ENCODE peak calls at places on chromosomes 2 and 18, in five cellular contexts. M, V, Z, D and T are unnamed samples.

GRCh38 chr2:188383158-188383557 is 91.5 kb downstream of the GULP1 start:
- DNase-seq in M (no peak), D (peak), Z (no peak), V (peak), T (no peak)

GRCh38 chr2:55364189-55365055 is 55.2 kb downstream of the CCDC88A start:
- DNase-seq in M (no peak), Z (peak), V (peak), D (peak), T (no peak)

GRCh38 chr2:25981596-25982272 is 563 bp downstream of the KIF3C start:
- DNase-seq in V (peak), Z (no peak), M (no peak), D (no peak), T (no peak)

GRCh38 chr2:232668805-232669444 is 28.2 kb upstream of the GIGYF2 start:
- DNase-seq in V (peak), D (no peak), M (no peak), Z (no peak), T (no peak)

GRCh38 chr2:240965905-240966456 is 32.4 kb upstream of the SNED1 start:
- DNase-seq in M (no peak), D (no peak), Z (no peak), V (no peak), T (peak)

GRCh38 chr18:24198461-24198860 is 59.6 kb downstream of the CABYR start:
- DNase-seq in M (no peak), V (no peak), Z (no peak), D (no peak), T (no peak)

GRCh38 chr2:146457221-146457620 is 1387.6 kb upstream of the ACVR2A start:
- DNase-seq in V (no peak), Z (no peak), M (no peak), D (no peak), T (no peak)

GRCh38 chr2:240240017-240240416 is 99.6 kb upstream of the OTOS start:
- DNase-seq in D (no peak), Z (peak), M (peak), V (no peak), T (no peak)

GRCh38 chr2:10722252-10722825 is 909 bp downstream of the ATP6V1C2 start:
- DNase-seq in D (no peak), Z (no peak), V (no peak), M (no peak), T (no peak)

GRCh38 chr2:126907671-126908070 is 9.0 kb downstream of the TEX51 start:
- DNase-seq in D (no peak), Z (no peak), V (no peak), M (no peak), T (peak)

GRCh38 chr2:64035067-64035942 is 16.1 kb upstream of the VPS54 start:
- DNase-seq in Z (no peak), M (no peak), V (peak), D (peak), T (no peak)

GRCh38 chr2:65071499-65072180 is 15.4 kb downstream of the CEP68 start:
- DNase-seq in Z (no peak), V (peak), D (no peak), M (no peak), T (no peak)

GRCh38 chr2:147989809-147990403 is 30.6 kb downstream of the ORC4 start:
- DNase-seq in V (peak), D (peak), M (no peak), Z (no peak), T (no peak)

GRCh38 chr2:231036131-231036530 is 1.2 kb upstream of the C2orf72 start:
- DNase-seq in M (no peak), Z (no peak), V (no peak), D (no peak), T (no peak)

GRCh38 chr2:146820672-146821071 is 1024.2 kb upstream of the ACVR2A start:
- DNase-seq in Z (no peak), D (peak), V (peak), M (no peak), T (no peak)

GRCh38 chr2:55418512-55419235 is 982 bp downstream of the CCDC88A start:
- DNase-seq in Z (no peak), V (no peak), D (no peak), M (no peak), T (no peak)

GRCh38 chr2:45458909-45459563 is 152.0 kb downstream of the SRBD1 start:
- DNase-seq in D (peak), M (no peak), V (peak), Z (peak), T (no peak)

GRCh38 chr2:132824716-132825115 is 154.7 kb upstream of the LYPD1 start:
- DNase-seq in Z (no peak), V (peak), M (no peak), D (peak), T (no peak)

GRCh38 chr2:177629357-177630000 is 236.9 kb downstream of the AGPS start:
- DNase-seq in D (no peak), Z (no peak), V (no peak), M (no peak), T (no peak)

GRCh38 chr2:186695081-186695756 is 1.4 kb downstream of the FAM171B start:
- DNase-seq in Z (no peak), D (peak), V (peak), M (no peak), T (no peak)

GRCh38 chr2:225192869-225193268 is 150.6 kb upstream of the DOCK10 start:
- DNase-seq in V (peak), M (no peak), D (peak), Z (no peak), T (no peak)

GRCh38 chr2:218833023-218833609 is 1.5 kb upstream of the PRKAG3 start:
- DNase-seq in Z (no peak), V (no peak), M (no peak), D (no peak), T (no peak)

GRCh38 chr2:219292616-219293015 is 13.4 kb downstream of the DNAJB2 start:
- DNase-seq in Z (no peak), V (no peak), D (no peak), M (peak), T (no peak)

GRCh38 chr18:55241016-55241415 is 281.8 kb upstream of the CCDC68 start:
- DNase-seq in M (no peak), Z (no peak), D (no peak), V (no peak), T (no peak)

GRCh38 chr18:39701071-39701783 is 2135.6 kb upstream of the CELF4 start:
- DNase-seq in V (no peak), D (peak), Z (no peak), M (no peak), T (no peak)

GRCh38 chr18:76364282-76365259 is 130.5 kb downstream of the ZNF516 start:
- DNase-seq in Z (no peak), V (no peak), M (peak), D (no peak), T (no peak)

GRCh38 chr18:67730884-67731283 is 214.4 kb upstream of the DSEL start:
- DNase-seq in V (peak), Z (no peak), D (peak), M (no peak), T (no peak)

GRCh38 chr2:149313512-149313972 is 16.8 kb upstream of the LYPD6 start:
- DNase-seq in M (no peak), V (peak), D (peak), Z (peak), T (no peak)

GRCh38 chr2:38266382-38267051 is 110.6 kb downstream of the ATL2 start:
- DNase-seq in D (no peak), V (no peak), M (no peak), Z (no peak), T (no peak)

GRCh38 chr2:217156801-217157200 is 296.9 kb upstream of the TNP1 start:
- DNase-seq in D (no peak), M (no peak), V (no peak), Z (no peak), T (no peak)

GRCh38 chr18:33277431-33277830 is 163.1 kb downstream of the CCDC178 start:
- DNase-seq in M (no peak), D (no peak), Z (no peak), V (no peak), T (no peak)

GRCh38 chr2:175445276-175445675 is 263.8 kb upstream of the ATP5MC3 start:
- DNase-seq in M (no peak), Z (no peak), V (no peak), D (no peak), T (no peak)

GRCh38 chr2:174607989-174608865 is 10.6 kb upstream of the WIPF1 start:
- DNase-seq in V (no peak), D (no peak), Z (no peak), M (peak), T (no peak)

GRCh38 chr2:144325086-144325485 is 194.8 kb downstream of the ZEB2 start:
- DNase-seq in M (no peak), Z (no peak), D (no peak), V (no peak), T (no peak)

GRCh38 chr2:237618449-237618848 is 8.9 kb upstream of the LRRFIP1 start:
- DNase-seq in Z (no peak), M (no peak), V (no peak), D (peak), T (no peak)

GRCh38 chr2:221517362-221518121 is 54.6 kb downstream of the EPHA4 start:
- DNase-seq in Z (no peak), D (peak), M (peak), V (peak), T (no peak)

GRCh38 chr18:76410660-76411417 is 84.2 kb downstream of the ZNF516 start:
- DNase-seq in M (peak), Z (no peak), D (no peak), V (no peak), T (no peak)

GRCh38 chr2:220043155-220043992 is 415.9 kb downstream of the SLC4A3 start:
- DNase-seq in M (no peak), Z (no peak), D (peak), V (peak), T (no peak)

GRCh38 chr2:127674241-127675209 is 805 bp downstream of the LIMS2 start:
- DNase-seq in Z (no peak), M (peak), D (no peak), V (no peak), T (no peak)

GRCh38 chr2:105802587-105802986 is 57.9 kb downstream of the NCK2 start:
- DNase-seq in Z (no peak), M (no peak), V (no peak), D (no peak), T (no peak)